ENCODE peak calls at places on chromosomes 12 and 14, in five cellular contexts. W, R, P, O and Q are unnamed samples.
A peak's percentile ranks its signal among the peaks of the same experiment; 100 is the strongest.

GRCh38 chr12:119183942-119184695 is 5.4 kb downstream of the HSPB8 start:
- DNase-seq in W (no peak), R (no peak), P (peak; percentile 11), O (no peak), Q (no peak)

GRCh38 chr12:63151898-63152700 is 1.1 kb upstream of the AVPR1A start:
- DNase-seq in W (peak; percentile 31), R (no peak), P (peak; percentile 18), O (peak; percentile 50), Q (peak; percentile 55)

GRCh38 chr12:6662602-6662905 is 365 bp downstream of the ING4 start:
- DNase-seq in W (no peak), R (no peak), P (no peak), O (no peak), Q (peak; percentile 63)

GRCh38 chr12:111826316-111826715 is 15.7 kb upstream of the MAPKAPK5 start:
- DNase-seq in W (peak; percentile 33), R (no peak), P (no peak), O (no peak), Q (no peak)

GRCh38 chr12:51869931-51870330 is 18.0 kb upstream of the ANKRD33 start:
- DNase-seq in W (no peak), R (no peak), P (no peak), O (no peak), Q (no peak)

GRCh38 chr14:53956427-53957201 is at the start of gene BMP4:
- DNase-seq in W (no peak), R (no peak), P (no peak), O (peak; percentile 64), Q (peak; percentile 74)

GRCh38 chr14:105294142-105294597 is 6.6 kb downstream of the BRF1 start:
- DNase-seq in W (no peak), R (peak; percentile 51), P (peak; percentile 32), O (peak; percentile 47), Q (no peak)

GRCh38 chr12:28631831-28632230 is 441.6 kb downstream of the CCDC91 start:
- DNase-seq in W (no peak), R (no peak), P (no peak), O (peak; percentile 17), Q (no peak)

GRCh38 chr14:54001189-54001878 is 44.7 kb upstream of the BMP4 start:
- DNase-seq in W (no peak), R (no peak), P (no peak), O (peak; percentile 19), Q (no peak)

GRCh38 chr14:92711976-92712653 is 36.3 kb downstream of the LGMN start:
- DNase-seq in W (no peak), R (no peak), P (no peak), O (no peak), Q (no peak)

GRCh38 chr12:78864483-78865296 is at the start of gene SYT1:
- DNase-seq in W (peak; percentile 55), R (no peak), P (no peak), O (peak; percentile 63), Q (no peak)

GRCh38 chr12:130879781-130880389 is 8.0 kb downstream of the RAN start:
- DNase-seq in W (no peak), R (no peak), P (no peak), O (no peak), Q (peak; percentile 25)

GRCh38 chr14:64715628-64716412 is 11.6 kb downstream of the PLEKHG3 start:
- DNase-seq in W (no peak), R (no peak), P (peak; percentile 88), O (no peak), Q (no peak)

GRCh38 chr14:59424707-59425106 is 40.5 kb downstream of the GPR135 start:
- DNase-seq in W (peak; percentile 34), R (no peak), P (no peak), O (peak; percentile 78), Q (no peak)

GRCh38 chr12:64450057-64450640 is 1.8 kb upstream of the TBK1 start:
- DNase-seq in W (no peak), R (no peak), P (no peak), O (no peak), Q (no peak)